ENCODE peak calls at places on chromosomes 12 and 14, in four cellular contexts. One of them, this sample, is unnamed.
A peak's percentile ranks its signal among the peaks of the same experiment; 100 is the strongest.

GRCh38 chr14:26395726-26396125 is 202.1 kb downstream of the NOVA1 start:
- DNase-seq in cardiac muscle cell: no peak
- DNase-seq in M059J: no peak
- DNase-seq in Caco-2: no peak
- DNase-seq in this sample: no peak

GRCh38 chr14:24874514-24875202 is 175.3 kb downstream of the STXBP6 start:
- DNase-seq in cardiac muscle cell: no peak
- DNase-seq in M059J: no peak
- DNase-seq in Caco-2: no peak
- DNase-seq in this sample: no peak

GRCh38 chr12:88388566-88389269 is 191.6 kb downstream of the KITLG start:
- DNase-seq in cardiac muscle cell: peak; percentile 10
- DNase-seq in M059J: peak; percentile 20
- DNase-seq in Caco-2: no peak
- DNase-seq in this sample: peak; percentile 32

GRCh38 chr14:68392393-68393085 is 400.3 kb downstream of the ZFP36L1 start:
- DNase-seq in cardiac muscle cell: peak; percentile 58
- DNase-seq in M059J: no peak
- DNase-seq in Caco-2: no peak
- DNase-seq in this sample: no peak

GRCh38 chr12:79083181-79083580 is 218.6 kb downstream of the SYT1 start:
- DNase-seq in cardiac muscle cell: peak; percentile 2
- DNase-seq in M059J: peak; percentile 4
- DNase-seq in Caco-2: no peak
- DNase-seq in this sample: peak; percentile 4

GRCh38 chr12:22662356-22662755 is 37.4 kb downstream of the ETNK1 start:
- DNase-seq in cardiac muscle cell: no peak
- DNase-seq in M059J: no peak
- DNase-seq in Caco-2: no peak
- DNase-seq in this sample: peak; percentile 6

GRCh38 chr12:71397433-71397954 is 42.1 kb upstream of the LGR5 start:
- DNase-seq in cardiac muscle cell: no peak
- DNase-seq in M059J: peak; percentile 61
- DNase-seq in Caco-2: no peak
- DNase-seq in this sample: peak; percentile 77

GRCh38 chr12:109719123-109720022 is 5.7 kb downstream of the FAM222A start:
- DNase-seq in cardiac muscle cell: no peak
- DNase-seq in M059J: peak; percentile 25
- DNase-seq in Caco-2: peak; percentile 53
- DNase-seq in this sample: peak; percentile 27

GRCh38 chr14:23829736-23830474 is 123.7 kb upstream of the DHRS4 start:
- DNase-seq in cardiac muscle cell: peak; percentile 85
- DNase-seq in M059J: peak; percentile 97
- DNase-seq in Caco-2: peak; percentile 72
- DNase-seq in this sample: peak; percentile 94

GRCh38 chr14:83940253-83940652 is 1589.7 kb upstream of the FLRT2 start:
- DNase-seq in cardiac muscle cell: peak; percentile 10
- DNase-seq in M059J: no peak
- DNase-seq in Caco-2: no peak
- DNase-seq in this sample: no peak

GRCh38 chr12:48352157-48352775 is 1.5 kb upstream of the ZNF641 start:
- DNase-seq in cardiac muscle cell: no peak
- DNase-seq in M059J: no peak
- DNase-seq in Caco-2: no peak
- DNase-seq in this sample: no peak

GRCh38 chr14:104426771-104427125 is 152.8 kb upstream of the C14orf180 start:
- DNase-seq in cardiac muscle cell: no peak
- DNase-seq in M059J: no peak
- DNase-seq in Caco-2: no peak
- DNase-seq in this sample: no peak

GRCh38 chr12:120853188-120853587 is 51.0 kb downstream of the SPPL3 start:
- DNase-seq in cardiac muscle cell: no peak
- DNase-seq in M059J: peak; percentile 37
- DNase-seq in Caco-2: no peak
- DNase-seq in this sample: no peak

GRCh38 chr14:99479160-99479902 is 1.3 kb downstream of the SETD3 start:
- DNase-seq in cardiac muscle cell: no peak
- DNase-seq in M059J: no peak
- DNase-seq in Caco-2: no peak
- DNase-seq in this sample: peak; percentile 39

GRCh38 chr12:88893801-88894200 is 313.5 kb upstream of the KITLG start:
- DNase-seq in cardiac muscle cell: no peak
- DNase-seq in M059J: no peak
- DNase-seq in Caco-2: no peak
- DNase-seq in this sample: no peak

GRCh38 chr14:29911815-29912214 is 15.8 kb downstream of the PRKD1 start:
- DNase-seq in cardiac muscle cell: no peak
- DNase-seq in M059J: no peak
- DNase-seq in Caco-2: no peak
- DNase-seq in this sample: peak; percentile 22

GRCh38 chr12:88206636-88207035 is 64.5 kb downstream of the TMTC3 start:
- DNase-seq in cardiac muscle cell: peak; percentile 53
- DNase-seq in M059J: peak; percentile 3
- DNase-seq in Caco-2: no peak
- DNase-seq in this sample: no peak

GRCh38 chr14:104563742-104564615 is 15.6 kb upstream of the C14orf180 start:
- DNase-seq in cardiac muscle cell: peak; percentile 63
- DNase-seq in M059J: peak; percentile 43
- DNase-seq in Caco-2: peak; percentile 79
- DNase-seq in this sample: peak; percentile 64

GRCh38 chr14:23359167-23359626 is 5.8 kb downstream of the EFS start:
- DNase-seq in cardiac muscle cell: no peak
- DNase-seq in M059J: no peak
- DNase-seq in Caco-2: no peak
- DNase-seq in this sample: no peak

GRCh38 chr12:116135209-116135930 is 142.1 kb downstream of the MED13L start:
- DNase-seq in cardiac muscle cell: peak; percentile 60
- DNase-seq in M059J: peak; percentile 92
- DNase-seq in Caco-2: no peak
- DNase-seq in this sample: peak; percentile 89

This sample was measured in kidney tubule cell.